ENCODE peak calls at places on chromosomes 11 and 22, in six cellular contexts. I is A549, U is AG10803, T is esophagus muscularis mucosa, S is cardiac muscle cell, Y is thoracic aorta. Q is an unnamed sample.

GRCh38 chr11:95152878-95153856 is 63.5 kb downstream of the ENDOD1 start:
- DNase-seq in I (no peak), U (no peak), T (no peak), S (no peak), Y (no peak), Q (no peak)

GRCh38 chr22:28822930-28823481 is 22.6 kb upstream of the XBP1 start:
- DNase-seq in I (no peak), U (no peak), T (no peak), S (no peak), Y (no peak), Q (no peak)

GRCh38 chr11:105269862-105270261 is 130.3 kb upstream of the CARD18 start:
- DNase-seq in I (no peak), U (no peak), T (no peak), S (no peak), Y (no peak), Q (no peak)

GRCh38 chr22:45966320-45966891 is 10.6 kb downstream of the WNT7B start:
- DNase-seq in I (no peak), U (no peak), T (no peak), S (no peak), Y (no peak), Q (no peak)

GRCh38 chr11:74686792-74687191 is 44.4 kb downstream of the CHRDL2 start:
- DNase-seq in I (no peak), U (peak; percentile 68), T (no peak), S (peak; percentile 69), Y (no peak), Q (no peak)

GRCh38 chr11:120098503-120099054 is 39.3 kb downstream of the TRIM29 start:
- DNase-seq in I (no peak), U (no peak), T (no peak), S (no peak), Y (no peak), Q (no peak)

GRCh38 chr11:32580967-32581366 is 2.7 kb upstream of the EIF3M start:
- DNase-seq in I (peak; percentile 60), U (no peak), T (no peak), S (peak; percentile 87), Y (no peak), Q (no peak)

GRCh38 chr22:25348391-25348790 is 129.0 kb downstream of the CRYBB2 start:
- DNase-seq in I (no peak), U (no peak), T (no peak), S (no peak), Y (no peak), Q (no peak)

GRCh38 chr11:33329705-33330329 is 72.6 kb downstream of the HIPK3 start:
- DNase-seq in I (peak; percentile 76), U (peak; percentile 71), T (no peak), S (peak; percentile 82), Y (no peak), Q (no peak)

GRCh38 chr22:26474687-26475086 is 8.9 kb downstream of the HPS4 start:
- DNase-seq in I (no peak), U (no peak), T (no peak), S (no peak), Y (no peak), Q (no peak)

GRCh38 chr11:128334311-128335044 is 252.9 kb downstream of the ETS1 start:
- DNase-seq in I (no peak), U (no peak), T (peak; percentile 91), S (peak; percentile 54), Y (no peak), Q (no peak)

GRCh38 chr11:84105148-84105547 is 819.0 kb upstream of the CCDC90B start:
- DNase-seq in I (no peak), U (no peak), T (no peak), S (no peak), Y (no peak), Q (no peak)

DNA sequence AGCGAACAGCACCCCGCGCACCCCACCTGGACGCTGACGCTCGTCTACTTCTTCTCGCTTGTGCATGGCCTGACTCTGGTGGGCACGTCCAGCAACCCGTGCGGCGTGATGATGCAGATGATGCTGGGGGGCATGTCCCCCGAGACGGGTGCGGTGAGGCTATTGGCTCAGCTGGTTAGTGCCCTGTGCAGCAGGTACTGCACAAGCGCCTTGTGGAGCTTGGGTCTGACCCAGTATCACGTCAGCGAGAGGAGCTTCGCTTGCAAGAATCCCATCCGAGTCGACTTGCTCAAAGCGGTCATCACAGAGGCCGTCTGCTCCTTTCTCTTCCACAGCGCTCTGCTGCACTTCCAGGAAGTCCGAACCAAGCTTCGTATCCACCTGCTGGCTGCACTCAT is 440 bp downstream of the AQP11 start:
- DNase-seq in I (peak; percentile 57), U (peak; percentile 24), T (no peak), S (peak; percentile 48), Y (no peak), Q (no peak)
- TF ChIP-seq CTCF in I (no peak), U (no peak), T (no peak), S (no peak), Y (no peak), Q (no peak)

DNA sequence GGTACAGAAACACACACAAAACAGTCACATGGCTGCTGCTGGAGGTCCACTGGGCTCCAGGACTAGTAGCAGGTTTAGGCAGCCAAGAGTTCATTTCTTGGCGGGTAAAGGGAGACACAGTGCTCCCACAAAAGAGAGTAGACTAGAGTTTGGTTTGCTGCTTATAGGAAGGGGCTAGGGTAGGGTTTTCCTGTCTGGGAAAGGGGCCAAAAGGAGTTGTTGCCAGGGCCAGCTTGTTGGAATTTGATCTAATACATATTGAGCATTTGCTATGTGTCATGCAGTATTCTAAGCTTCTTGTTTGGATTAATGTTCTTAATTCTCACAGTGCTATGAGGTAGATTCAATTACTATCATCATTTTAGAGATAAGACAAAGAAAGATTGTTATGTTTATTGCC is 195.1 kb upstream of the PLET1 start:
- DNase-seq in I (no peak), U (no peak), T (no peak), S (peak; percentile 9), Y (no peak), Q (no peak)
- H3K4me3 ChIP-seq in I (no peak overlapping the region), U (no peak overlapping the region), T (no peak overlapping the region), S (no peak overlapping the region), Y (no peak overlapping the region), Q (no peak overlapping the region)

DNA sequence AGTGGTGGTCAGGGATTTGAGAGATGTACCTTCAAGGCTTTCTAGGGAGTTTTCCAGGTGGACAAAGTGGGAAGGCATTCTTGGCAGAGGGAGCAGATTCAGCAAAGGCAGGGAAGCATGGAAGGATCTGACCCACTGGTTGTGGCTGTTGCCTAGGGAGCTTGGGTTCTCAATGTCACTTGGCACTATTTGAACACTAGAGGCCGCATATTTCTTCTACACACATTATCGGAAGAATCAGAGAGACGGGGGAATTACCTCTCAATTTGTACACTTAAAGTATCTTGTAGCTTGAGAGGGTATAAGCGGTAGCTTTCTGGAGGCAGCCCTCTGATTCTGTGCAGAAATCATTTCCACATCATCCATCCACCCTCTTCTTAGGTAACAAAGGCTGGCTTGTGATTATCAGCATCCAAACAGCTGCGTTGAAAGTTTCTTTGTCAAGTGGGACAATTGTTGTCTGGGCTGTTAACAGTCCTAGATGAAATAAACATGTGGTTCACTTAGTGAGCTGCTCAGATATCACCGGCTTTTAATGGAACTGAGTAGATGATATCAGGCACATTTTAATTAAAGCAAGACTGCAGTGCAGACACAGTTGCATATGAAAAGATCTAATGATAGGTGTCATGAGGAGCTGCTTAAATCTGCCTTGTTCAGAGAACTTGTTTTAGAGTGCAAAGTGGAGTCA is 2.6 kb downstream of the NELL1 start:
- DNase-seq in I (peak; percentile 20), U (no peak), T (peak; percentile 37), S (peak; percentile 6), Y (no peak), Q (no peak)
- TF ChIP-seq CTCF in I (peak; percentile 48), U (no peak), T (peak; percentile 7), S (peak; percentile 28), Y (no peak), Q (no peak)

GRCh38 chr22:23067691-23068090 is 2.6 kb upstream of the GNAZ start:
- DNase-seq in I (no peak), U (no peak), T (peak; percentile 37), S (no peak), Y (no peak), Q (no peak)

GRCh38 chr22:23068096-23068831 is 2.1 kb upstream of the GNAZ start:
- DNase-seq in I (no peak), U (no peak), T (no peak), S (no peak), Y (no peak), Q (no peak)

GRCh38 chr22:23070418-23071162 is at the start of gene GNAZ:
- DNase-seq in I (peak; percentile 5), U (no peak), T (no peak), S (no peak), Y (no peak), Q (no peak)

GRCh38 chr22:23069502-23070357 is 589 bp upstream of the GNAZ start:
- DNase-seq in I (peak; percentile 82), U (peak; percentile 90), T (no peak), S (peak; percentile 92), Y (peak; percentile 51), Q (peak; percentile 28)

GRCh38 chr22:23068832-23069385 is 1.4 kb upstream of the GNAZ start:
- DNase-seq in I (no peak), U (no peak), T (no peak), S (no peak), Y (no peak), Q (no peak)
- H3K4me3 ChIP-seq in I (no peak overlapping the region), U (no peak overlapping the region), T (no peak overlapping the region), S (no peak overlapping the region), Y (peak overlapping the region; percentile 70), Q (no peak overlapping the region)

Q was measured in AG04449.